ENCODE peak calls at places on chromosomes 6 and 20, in ten cellular contexts. J, S, C, F, U, L, E, G, M and Q are unnamed samples.

GRCh38 chr6:22838346-22838745 is 269.0 kb downstream of the HDGFL1 start:
- DNase-seq in J (no peak), U (peak; percentile 11), E (no peak), S (no peak), M (peak; percentile 12), G (no peak), F (no peak), C (peak; percentile 4), L (peak; percentile 15), Q (no peak)

GRCh38 chr6:87718662-87719433 is 16.8 kb upstream of the AKIRIN2 start:
- DNase-seq in L (no peak), S (peak; percentile 93), F (peak; percentile 59), E (no peak), G (no peak), C (peak; percentile 41), U (peak; percentile 60), J (no peak), M (peak; percentile 50), Q (no peak)

GRCh38 chr20:38725959-38726848 is 1.9 kb downstream of the SLC32A1 start:
- DNase-seq in M (peak; percentile 47), S (peak; percentile 36), J (no peak), U (peak; percentile 37), L (peak; percentile 54), G (peak; percentile 86), E (no peak), F (peak; percentile 69), C (peak; percentile 38), Q (no peak)

GRCh38 chr6:28537065-28537464 is 11.4 kb downstream of the GPX5 start:
- DNase-seq in F (no peak), G (peak; percentile 20), M (peak; percentile 12), U (peak; percentile 49), J (no peak), C (peak; percentile 14), S (peak; percentile 52), E (no peak), L (no peak), Q (peak; percentile 45)

GRCh38 chr6:32779036-32779435 is 15.7 kb upstream of the HLA-DQB2 start:
- DNase-seq in G (no peak), F (no peak), L (no peak), M (no peak), S (no peak), J (no peak), C (no peak), E (no peak), U (no peak), Q (no peak)

GRCh38 chr6:12116978-12117377 is 104.9 kb downstream of the HIVEP1 start:
- DNase-seq in E (no peak), S (no peak), L (no peak), U (no peak), F (no peak), M (no peak), C (no peak), J (no peak), G (no peak), Q (no peak)

GRCh38 chr6:105780146-105780860 is 305.8 kb upstream of the PRDM1 start:
- DNase-seq in C (no peak), U (no peak), S (peak; percentile 92), M (no peak), E (no peak), J (no peak), F (no peak), G (no peak), L (peak; percentile 21), Q (no peak)

GRCh38 chr6:93827728-93828127 is 408.4 kb upstream of the EPHA7 start:
- DNase-seq in E (no peak), F (no peak), C (no peak), S (no peak), U (no peak), L (no peak), G (no peak), J (no peak), M (no peak), Q (no peak)

GRCh38 chr20:62252342-62252966 is 14.1 kb downstream of the OSBPL2 start:
- DNase-seq in F (peak; percentile 59), U (peak; percentile 48), L (no peak), S (no peak), E (no peak), G (no peak), C (peak; percentile 7), J (no peak), M (peak; percentile 20), Q (no peak)

DNA sequence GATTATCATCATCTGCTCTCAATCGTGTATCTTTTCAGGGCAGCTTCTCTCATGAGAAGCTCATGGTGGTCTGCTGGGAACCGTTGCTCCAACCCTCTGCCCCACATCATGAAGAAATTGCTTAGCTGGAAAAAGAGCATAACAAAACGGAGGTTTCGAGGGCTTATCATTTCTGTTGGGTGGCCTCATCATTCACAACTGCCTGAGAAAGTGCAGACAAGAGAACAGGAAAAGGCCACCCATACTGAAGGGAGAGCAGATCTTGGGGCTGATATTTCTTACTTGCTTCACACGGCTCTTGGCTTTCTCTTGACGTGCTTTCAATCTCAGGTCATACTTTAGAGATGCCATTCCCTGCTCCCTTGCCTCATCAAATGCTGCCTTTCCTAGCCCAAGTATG is 471.6 kb downstream of the CD83 start:
- DNase-seq in U (no peak), L (no peak), F (no peak), C (no peak), J (no peak), M (no peak), S (no peak), E (no peak), G (no peak), Q (no peak)
- TF ChIP-seq CTCF in U (no peak), L (no peak), F (no peak), C (no peak), J (no peak), M (no peak), S (no peak), E (no peak), G (no peak), Q (no peak)

GRCh38 chr6:151036869-151037680 is 171.6 kb downstream of the MTHFD1L start:
- DNase-seq in C (no peak), G (no peak), L (no peak), E (no peak), U (peak; percentile 67), M (no peak), S (peak; percentile 91), J (no peak), F (peak; percentile 22), Q (peak; percentile 82)

GRCh38 chr6:151043944-151044343 is 178.4 kb downstream of the MTHFD1L start:
- DNase-seq in G (no peak), M (no peak), J (no peak), S (no peak), U (no peak), C (no peak), E (no peak), F (no peak), L (no peak), Q (no peak)

GRCh38 chr6:151044465-151045441 is 179.3 kb downstream of the MTHFD1L start:
- DNase-seq in G (peak; percentile 63), M (peak; percentile 90), L (peak; percentile 94), F (peak; percentile 30), S (peak; percentile 69), C (peak; percentile 90), J (peak; percentile 71), E (peak; percentile 94), U (peak; percentile 92), Q (peak; percentile 96)

GRCh38 chr6:151038616-151039015 is 173.1 kb downstream of the MTHFD1L start:
- DNase-seq in J (no peak), G (no peak), U (no peak), F (no peak), C (no peak), E (no peak), S (no peak), L (no peak), M (no peak), Q (no peak)

GRCh38 chr6:151041686-151042085 is 176.2 kb downstream of the MTHFD1L start:
- DNase-seq in M (no peak), J (no peak), C (no peak), U (no peak), F (no peak), G (no peak), S (no peak), E (no peak), L (no peak), Q (no peak)
- TF ChIP-seq CTCF in M (no peak), J (no peak), C (no peak), U (no peak), F (no peak), G (no peak), S (no peak), E (no peak), L (no peak), Q (no peak)

GRCh38 chr6:19873031-19873430 is 35.9 kb downstream of the ID4 start:
- DNase-seq in J (no peak), F (no peak), U (peak; percentile 5), L (peak; percentile 18), M (no peak), C (no peak), G (peak; percentile 18), E (no peak), S (no peak), Q (no peak)
- TF ChIP-seq CTCF in J (no peak), F (no peak), U (no peak), L (peak; percentile 23), M (no peak), C (no peak), G (peak; percentile 20), E (no peak), S (no peak), Q (peak; percentile 38)

DNA sequence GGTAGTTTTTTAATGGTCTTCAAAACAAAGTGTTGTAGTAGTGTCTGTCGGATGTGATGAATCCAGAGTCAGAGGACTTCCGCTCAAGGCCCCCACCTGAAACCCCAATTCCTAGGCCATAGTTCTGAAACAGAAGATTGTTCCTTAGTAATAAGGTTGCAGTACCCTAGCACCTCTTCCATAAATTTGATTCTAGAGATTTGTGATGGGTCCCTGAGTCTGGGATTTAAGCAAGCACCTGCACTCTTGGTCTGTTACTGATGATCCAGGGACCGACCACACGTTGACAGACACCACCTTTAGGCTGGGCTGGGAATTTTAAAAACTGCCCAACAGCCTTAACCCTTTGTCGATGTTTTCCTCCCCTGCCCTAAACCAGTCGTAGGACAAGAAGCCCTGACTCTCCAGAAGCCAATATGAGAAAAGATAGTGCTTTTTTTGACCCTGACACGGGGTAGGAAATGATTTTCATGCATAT is 1.2 kb downstream of the KCTD20 start:
- DNase-seq in U (no peak), F (peak; percentile 48), J (no peak), C (peak; percentile 41), L (peak; percentile 50), E (no peak), G (no peak), M (peak; percentile 39), S (peak; percentile 32), Q (no peak)
- TF ChIP-seq CTCF in U (no peak), F (peak; percentile 15), J (no peak), C (no peak), L (peak; percentile 27), E (no peak), G (no peak), M (peak; percentile 10), S (peak; percentile 11), Q (peak; percentile 50)

GRCh38 chr6:134170844-134171243 is 118.4 kb upstream of the SLC2A12 start:
- DNase-seq in U (peak; percentile 49), M (peak; percentile 68), J (no peak), S (no peak), E (no peak), F (no peak), G (no peak), C (peak; percentile 60), L (no peak), Q (peak; percentile 39)
- TF ChIP-seq CTCF in U (no peak), M (peak; percentile 10), J (no peak), S (no peak), E (no peak), F (no peak), G (no peak), C (no peak), L (no peak), Q (no peak)

GRCh38 chr6:89776583-89777233 is 42.9 kb downstream of the MDN1 start:
- DNase-seq in J (no peak), C (no peak), E (no peak), L (no peak), M (no peak), G (no peak), S (no peak), F (no peak), U (no peak), Q (no peak)
- TF ChIP-seq CTCF in J (no peak), C (no peak), E (no peak), L (no peak), M (no peak), G (no peak), S (no peak), F (no peak), U (no peak), Q (no peak)